ENCODE peak calls at places on chromosome 10, in seven cellular contexts. Z is astrocyte, C is GM13977, M is activated B cell treated with CpG ODN at 0.5 μM for 24 hours, F is right lobe of liver, T is progenitor cell of endocrine pancreas, R is endothelial cell. I is an unnamed sample.

GRCh38 chr10:105757302-105757701 is 1116.2 kb downstream of the SORCS3 start:
- DNase-seq in Z (no peak), C (no peak), M (no peak), F (no peak), T (no peak), R (no peak), I (no peak)

GRCh38 chr10:7410306-7410799 is 481 bp downstream of the SFMBT2 start:
- DNase-seq in Z (no peak), C (peak; percentile 52), M (peak; percentile 39), F (no peak), T (no peak), R (peak; percentile 49), I (no peak)

GRCh38 chr10:118584181-118584954 is 11.1 kb downstream of the PRLHR start:
- DNase-seq in Z (peak; percentile 65), C (no peak), M (no peak), F (no peak), T (no peak), R (no peak), I (no peak)

GRCh38 chr10:116708386-116708785 is 34.0 kb downstream of the HSPA12A start:
- DNase-seq in Z (peak; percentile 91), C (no peak), M (no peak), F (no peak), T (no peak), R (no peak), I (no peak)

GRCh38 chr10:132392811-132393694 is 3.9 kb upstream of the PWWP2B start:
- DNase-seq in Z (no peak), C (no peak), M (no peak), F (no peak), T (no peak), R (no peak), I (peak; percentile 10)

GRCh38 chr10:123148414-123149161 is 652 bp downstream of the HMX2 start:
- DNase-seq in Z (no peak), C (peak; percentile 56), M (peak; percentile 24), F (no peak), T (no peak), R (no peak), I (no peak)

GRCh38 chr10:89310092-89310886 is 8.4 kb downstream of the IFIT2 start:
- DNase-seq in Z (no peak), C (no peak), M (no peak), F (no peak), T (no peak), R (no peak), I (no peak)

GRCh38 chr10:80172896-80173295 is 32.4 kb downstream of the ANXA11 start:
- DNase-seq in Z (no peak), C (no peak), M (no peak), F (no peak), T (no peak), R (no peak), I (no peak)

GRCh38 chr10:98340946-98341345 is 73.0 kb upstream of the LOXL4 start:
- DNase-seq in Z (no peak), C (no peak), M (no peak), F (no peak), T (no peak), R (no peak), I (no peak)

GRCh38 chr10:87750001-87750651 is 67.9 kb downstream of the ATAD1 start:
- DNase-seq in Z (peak; percentile 91), C (no peak), M (no peak), F (no peak), T (no peak), R (no peak), I (no peak)

GRCh38 chr10:97921581-97922377 is 72.1 kb downstream of the GOLGA7B start:
- DNase-seq in Z (peak; percentile 10), C (no peak), M (no peak), F (no peak), T (no peak), R (no peak), I (peak; percentile 15)

GRCh38 chr10:33291053-33291592 is 43.3 kb downstream of the NRP1 start:
- DNase-seq in Z (peak; percentile 93), C (no peak), M (no peak), F (no peak), T (no peak), R (no peak), I (no peak)

GRCh38 chr10:56547163-56547562 is 186.1 kb upstream of the ZWINT start:
- DNase-seq in Z (no peak), C (no peak), M (no peak), F (no peak), T (no peak), R (no peak), I (no peak)

GRCh38 chr10:91880310-91880709 is 29.0 kb downstream of the FGFBP3 start:
- DNase-seq in Z (no peak), C (no peak), M (no peak), F (no peak), T (no peak), R (no peak), I (no peak)

GRCh38 chr10:101879456-101880189 is 36.0 kb upstream of the KCNIP2 start:
- DNase-seq in Z (peak; percentile 96), C (no peak), M (no peak), F (no peak), T (no peak), R (no peak), I (no peak)

GRCh38 chr10:15474671-15475070 is 103.6 kb upstream of the FAM171A1 start:
- DNase-seq in Z (no peak), C (no peak), M (no peak), F (no peak), T (no peak), R (no peak), I (no peak)

GRCh38 chr10:102267748-102268147 is 22.4 kb downstream of the GBF1 start:
- DNase-seq in Z (peak; percentile 60), C (no peak), M (no peak), F (no peak), T (no peak), R (no peak), I (no peak)

GRCh38 chr10:35451103-35452016 is 115.1 kb downstream of the CCNY start:
- DNase-seq in Z (no peak), C (peak; percentile 73), M (no peak), F (peak; percentile 54), T (no peak), R (no peak), I (peak; percentile 51)

GRCh38 chr10:69315100-69315542 is 36.8 kb downstream of the HK1 start:
- DNase-seq in Z (no peak), C (no peak), M (no peak), F (no peak), T (no peak), R (no peak), I (no peak)

GRCh38 chr10:4262449-4262848 is 477.4 kb upstream of the KLF6 start:
- DNase-seq in Z (no peak), C (no peak), M (no peak), F (no peak), T (no peak), R (no peak), I (no peak)

GRCh38 chr10:11178606-11179221 is 161.0 kb downstream of the CELF2 start:
- DNase-seq in Z (peak; percentile 88), C (peak; percentile 68), M (peak; percentile 43), F (no peak), T (no peak), R (no peak), I (peak; percentile 81)

GRCh38 chr10:72772031-72772430 is 80.1 kb downstream of the MCU start:
- DNase-seq in Z (no peak), C (no peak), M (no peak), F (no peak), T (no peak), R (no peak), I (no peak)

GRCh38 chr10:91909178-91909677 is at the start of gene FGFBP3:
- DNase-seq in Z (peak; percentile 52), C (no peak), M (no peak), F (no peak), T (peak; percentile 11), R (peak; percentile 17), I (no peak)

GRCh38 chr10:67257427-67258144 is 331.8 kb downstream of the LRRTM3 start:
- DNase-seq in Z (no peak), C (no peak), M (no peak), F (peak; percentile 46), T (no peak), R (no peak), I (no peak)

GRCh38 chr10:71243756-71244637 is 31.6 kb downstream of the UNC5B start:
- DNase-seq in Z (no peak), C (no peak), M (no peak), F (no peak), T (no peak), R (no peak), I (no peak)

GRCh38 chr10:108365541-108365940 is 1201.0 kb upstream of the SORCS1 start:
- DNase-seq in Z (no peak), C (no peak), M (no peak), F (no peak), T (no peak), R (no peak), I (no peak)

DNA sequence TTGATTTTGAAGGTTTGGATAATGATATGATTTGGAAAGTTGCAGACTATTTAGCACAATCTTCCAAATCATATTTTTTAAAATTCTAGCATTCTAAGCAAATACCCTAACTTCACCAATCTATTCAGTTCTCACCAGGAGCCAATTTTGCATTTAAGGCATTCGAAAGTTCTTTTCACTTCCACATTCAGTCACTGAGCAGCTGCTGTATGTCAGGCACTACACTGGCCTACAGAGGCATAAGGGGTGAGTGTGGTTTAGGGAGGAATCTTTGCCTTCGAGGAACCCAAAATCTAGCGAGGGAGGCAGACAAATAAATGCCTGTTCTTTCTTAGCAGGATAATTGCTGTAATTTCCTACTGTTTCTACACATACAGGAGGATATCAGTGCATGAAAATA is 10.7 kb upstream of the UCN3 start:
- DNase-seq in Z (no peak), C (no peak), M (no peak), F (no peak), T (no peak), R (no peak), I (no peak)
- TF ChIP-seq CTCF in Z (no peak), C (no peak), M (no peak), F (no peak), T (no peak), R (no peak), I (no peak)

GRCh38 chr10:44071479-44071878 is 313.4 kb downstream of the CXCL12 start:
- DNase-seq in Z (peak; percentile 75), C (no peak), M (no peak), F (no peak), T (no peak), R (no peak), I (no peak)
- TF ChIP-seq CTCF in Z (no peak), C (no peak), M (no peak), F (peak; percentile 29), T (no peak), R (no peak), I (no peak)

GRCh38 chr10:93745411-93746065 is 12.2 kb upstream of the LGI1 start:
- DNase-seq in Z (no peak), C (no peak), M (no peak), F (peak; percentile 56), T (no peak), R (peak; percentile 60), I (no peak)
- TF ChIP-seq CTCF in Z (peak; percentile 31), C (peak; percentile 29), M (no peak), F (peak; percentile 73), T (peak; percentile 44), R (peak; percentile 37), I (peak; percentile 17)

GRCh38 chr10:62738916-62739315 is 65.6 kb upstream of the ADO start:
- DNase-seq in Z (peak; percentile 50), C (no peak), M (no peak), F (no peak), T (no peak), R (no peak), I (no peak)
- TF ChIP-seq CTCF in Z (no peak), C (no peak), M (no peak), F (no peak), T (no peak), R (no peak), I (no peak)